ENCODE peak calls at places on chromosomes 7 and 10, in six cellular contexts. Y, D, U, O, G and K are unnamed samples.

GRCh38 chr7:140595468-140596147 is 45.0 kb downstream of the DENND2A start:
- DNase-seq in O (no peak), D (no peak), Y (no peak), U (no peak), G (no peak), K (no peak)

GRCh38 chr7:42926204-42926603 is 5.8 kb downstream of the PSMA2 start:
- DNase-seq in O (no peak), U (no peak), Y (no peak), G (no peak), D (no peak), K (no peak)

GRCh38 chr10:91694170-91694794 is 61.4 kb upstream of the PPP1R3C start:
- DNase-seq in O (no peak), Y (no peak), D (no peak), G (no peak), U (no peak), K (no peak)

GRCh38 chr10:80718024-80718423 is 180.3 kb downstream of the SH2D4B start:
- DNase-seq in D (no peak), U (no peak), O (no peak), Y (no peak), G (no peak), K (no peak)

GRCh38 chr10:30645340-30645827 is 15.8 kb upstream of the LYZL2 start:
- DNase-seq in G (no peak), Y (no peak), D (no peak), O (no peak), U (no peak), K (no peak)

GRCh38 chr7:124033093-124033806 is 383 bp upstream of the TMEM229A start:
- DNase-seq in U (no peak), Y (no peak), O (no peak), D (no peak), G (peak), K (no peak)

GRCh38 chr7:51949726-51950644 is 633.4 kb upstream of the COBL start:
- DNase-seq in D (no peak), Y (no peak), G (no peak), U (no peak), O (no peak), K (no peak)

GRCh38 chr7:378041-378420 is 88.1 kb downstream of the FOXL3 start:
- DNase-seq in D (no peak), O (no peak), U (no peak), Y (peak), G (no peak), K (no peak)

GRCh38 chr10:96321822-96322221 is 17.6 kb downstream of the DNTT start:
- DNase-seq in O (no peak), Y (no peak), D (no peak), U (no peak), G (no peak), K (no peak)

GRCh38 chr7:140640060-140640611 is 477 bp downstream of the DENND2A start:
- DNase-seq in D (no peak), Y (peak), G (no peak), O (no peak), U (no peak), K (no peak)

GRCh38 chr10:49352323-49352722 is 43.6 kb downstream of the DRGX start:
- DNase-seq in U (no peak), Y (no peak), D (no peak), O (no peak), G (no peak), K (no peak)